ENCODE peak calls at places on chromosomes 6 and 20, in five cellular contexts. V is K562, T is HCT116, Y is GM12878, U is SK-N-SH. F is an unnamed sample.
A peak's percentile ranks its signal among the peaks of the same experiment; 100 is the strongest.

GRCh38 chr6:129195666-129196065 is 312.7 kb downstream of the LAMA2 start:
- DNase-seq in V (no peak), T (no peak), Y (no peak), U (no peak), F (no peak)

GRCh38 chr6:149176971-149177667 is 140.4 kb upstream of the TAB2 start:
- DNase-seq in V (no peak), T (no peak), Y (no peak), U (no peak), F (peak; percentile 84)

GRCh38 chr6:140062042-140063041 is 687.9 kb upstream of the CITED2 start:
- DNase-seq in V (no peak), T (no peak), Y (no peak), U (peak; percentile 10), F (no peak)

GRCh38 chr20:22506827-22507226 is 77.5 kb downstream of the FOXA2 start:
- DNase-seq in V (no peak), T (no peak), Y (no peak), U (no peak), F (no peak)

GRCh38 chr6:140985679-140986275 is 1146.9 kb upstream of the GJE1 start:
- DNase-seq in V (no peak), T (no peak), Y (no peak), U (no peak), F (no peak)

GRCh38 chr20:12237772-12238171 is 320.1 kb downstream of the BTBD3 start:
- DNase-seq in V (no peak), T (no peak), Y (no peak), U (no peak), F (no peak)

GRCh38 chr6:40299666-40300065 is 287.5 kb downstream of the LRFN2 start:
- DNase-seq in V (no peak), T (no peak), Y (no peak), U (no peak), F (no peak)

GRCh38 chr6:38572186-38572813 is 67.4 kb downstream of the BTBD9 start:
- DNase-seq in V (no peak), T (no peak), Y (peak; percentile 41), U (no peak), F (no peak)

GRCh38 chr6:121482004-121482693 is 46.7 kb downstream of the GJA1 start:
- DNase-seq in V (no peak), T (peak; percentile 21), Y (no peak), U (peak; percentile 3), F (no peak)

GRCh38 chr6:30887901-30888300 is 3.6 kb downstream of the DDR1 start:
- DNase-seq in V (no peak), T (no peak), Y (no peak), U (peak; percentile 22), F (no peak)

GRCh38 chr6:30884521-30885480 is 482 bp downstream of the DDR1 start:
- DNase-seq in V (peak; percentile 78), T (no peak), Y (no peak), U (peak; percentile 77), F (no peak)

GRCh38 chr6:30885481-30885998 is 1.2 kb downstream of the DDR1 start:
- DNase-seq in V (peak; percentile 36), T (no peak), Y (no peak), U (peak; percentile 12), F (peak; percentile 70)

GRCh38 chr6:30886897-30887255 is 2.6 kb downstream of the DDR1 start:
- DNase-seq in V (no peak), T (no peak), Y (no peak), U (peak; percentile 16), F (no peak)

GRCh38 chr6:30885999-30886896 is 1.9 kb downstream of the DDR1 start:
- DNase-seq in V (peak; percentile 82), T (peak; percentile 83), Y (no peak), U (peak; percentile 65), F (peak; percentile 95)
- TF ChIP-seq ZBTB33 in V (no peak), T (no peak), Y (no peak), U (no peak), F (no peak)

GRCh38 chr6:21507811-21508210 is 85.7 kb upstream of the SOX4 start:
- DNase-seq in V (no peak), T (peak; percentile 3), Y (no peak), U (no peak), F (peak; percentile 47)

GRCh38 chr6:21506126-21506525 is 87.4 kb upstream of the SOX4 start:
- DNase-seq in V (no peak), T (no peak), Y (no peak), U (no peak), F (no peak)

GRCh38 chr6:21514288-21514687 is 79.3 kb upstream of the SOX4 start:
- DNase-seq in V (no peak), T (no peak), Y (no peak), U (no peak), F (no peak)

GRCh38 chr6:21508753-21509152 is 84.8 kb upstream of the SOX4 start:
- DNase-seq in V (no peak), T (no peak), Y (no peak), U (no peak), F (peak; percentile 29)

DNA sequence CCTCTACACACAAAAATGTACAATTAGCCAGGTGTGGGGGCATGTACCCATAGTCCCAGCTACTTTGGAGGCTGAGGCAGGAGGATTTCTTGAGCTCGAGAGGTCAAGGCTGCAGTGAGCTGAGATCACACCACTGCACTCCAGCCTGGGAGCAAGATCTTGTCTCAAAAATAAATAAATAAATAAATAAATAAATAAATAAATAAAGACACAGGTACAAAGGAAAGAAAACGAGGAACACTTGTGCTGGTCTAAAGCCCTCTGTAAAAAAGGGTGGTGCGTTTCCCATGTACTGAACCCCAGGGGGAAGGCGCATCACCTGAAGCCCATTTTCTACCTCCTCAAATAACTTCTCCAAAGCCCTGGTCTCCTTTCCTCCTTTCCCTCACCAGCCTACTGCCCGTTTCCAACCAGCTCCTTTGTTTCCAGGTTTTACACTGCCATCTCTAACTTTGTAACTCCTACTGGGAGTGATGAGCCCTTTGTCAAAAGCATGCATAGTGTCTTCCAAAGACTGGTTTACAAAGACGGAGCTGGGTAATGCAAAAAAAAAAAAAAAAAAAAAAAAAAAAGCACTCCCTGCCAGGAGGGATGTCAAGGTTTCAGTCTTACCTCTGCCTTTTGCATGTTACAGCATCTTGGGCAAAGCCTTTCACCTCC is 81.5 kb upstream of the SOX4 start:
- DNase-seq in V (no peak), T (no peak), Y (no peak), U (no peak), F (no peak)
- H3K4me3 ChIP-seq in V (no peak overlapping the region), T (no peak overlapping the region), Y (no peak overlapping the region), U (no peak overlapping the region), F (no peak overlapping the region)

DNA sequence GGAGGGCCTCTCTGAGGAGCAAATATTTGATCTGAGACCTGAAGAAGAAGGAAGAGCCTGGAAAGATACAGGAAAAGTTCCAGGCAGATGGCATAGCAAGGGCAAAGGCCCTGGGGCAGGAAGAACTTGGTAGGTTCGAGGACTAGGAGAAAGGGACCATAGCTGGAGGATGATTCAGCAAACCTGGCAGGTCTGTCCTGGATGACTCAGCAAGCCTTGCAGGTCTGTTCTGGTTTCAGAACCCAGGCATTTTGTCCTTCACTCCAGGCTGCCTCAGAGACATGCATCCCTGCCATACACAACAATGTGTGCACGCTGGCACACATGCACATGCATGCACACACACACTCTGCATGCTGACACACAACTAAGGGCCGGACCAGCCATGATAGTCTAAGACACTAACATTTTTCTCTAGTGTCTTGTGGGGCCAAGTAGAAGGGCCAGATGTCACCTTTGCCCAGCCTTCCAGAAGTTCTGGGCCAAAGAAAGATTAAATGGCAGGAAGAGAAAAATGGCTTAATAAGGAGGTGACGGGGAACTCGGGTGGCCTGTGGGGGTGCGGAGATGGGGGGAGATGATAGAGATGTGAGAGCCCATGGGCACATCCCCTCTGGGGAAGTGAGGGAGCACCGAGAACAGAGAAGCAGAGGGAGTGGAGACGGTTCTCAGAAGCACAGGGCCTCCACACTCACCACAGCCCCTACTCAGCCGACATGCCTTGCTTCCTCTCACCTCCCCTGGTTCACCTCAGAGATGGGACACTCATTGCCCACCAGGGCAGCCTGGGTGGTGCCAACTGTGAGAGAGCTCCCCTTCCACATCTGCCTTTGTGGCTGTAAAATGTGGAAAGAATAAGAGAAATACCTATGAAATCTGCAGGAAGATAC is 15.4 kb upstream of the TRIB3 start:
- DNase-seq in V (peak; percentile 86), T (peak; percentile 73), Y (no peak), U (no peak), F (peak; percentile 68)
- TF ChIP-seq ZBTB33 in V (no peak), T (no peak), Y (no peak), U (no peak), F (no peak)

GRCh38 chr6:2221724-2222274 is 23.6 kb downstream of the GMDS start:
- DNase-seq in V (no peak), T (no peak), Y (no peak), U (no peak), F (no peak)
- H3K4me3 ChIP-seq in V (no peak overlapping the region), T (no peak overlapping the region), Y (peak overlapping the region; percentile 77), U (no peak overlapping the region), F (no peak overlapping the region)

GRCh38 chr6:5423251-5423650 is 161.9 kb downstream of the FARS2 start:
- DNase-seq in V (no peak), T (no peak), Y (no peak), U (no peak), F (no peak)

GRCh38 chr6:5425797-5426196 is 164.5 kb downstream of the FARS2 start:
- DNase-seq in V (no peak), T (no peak), Y (no peak), U (no peak), F (no peak)

GRCh38 chr6:5425267-5425666 is 164.0 kb downstream of the FARS2 start:
- DNase-seq in V (no peak), T (no peak), Y (no peak), U (no peak), F (no peak)

GRCh38 chr6:5422321-5422915 is 161.1 kb downstream of the FARS2 start:
- DNase-seq in V (peak; percentile 30), T (peak; percentile 7), Y (no peak), U (peak; percentile 36), F (peak; percentile 34)
- TF ChIP-seq ZBTB33 in V (no peak), T (no peak), Y (no peak), U (no peak), F (no peak)

GRCh38 chr20:58610071-58610800 is 40.8 kb upstream of the STX16 start:
- DNase-seq in V (no peak), T (no peak), Y (no peak), U (no peak), F (no peak)
- H3K4me3 ChIP-seq in V (no peak overlapping the region), T (no peak overlapping the region), Y (no peak overlapping the region), U (no peak overlapping the region), F (no peak overlapping the region)

GRCh38 chr6:21846541-21847451 is 253.2 kb downstream of the SOX4 start:
- DNase-seq in V (no peak), T (no peak), Y (no peak), U (peak; percentile 35), F (peak; percentile 25)
- TF ChIP-seq ZBTB33 in V (no peak), T (no peak), Y (no peak), U (no peak), F (no peak)

F was measured in HepG2.